ENCODE peak calls at places on chromosomes 16 and 17, in four cellular contexts. One of them, this sample, is unnamed.

GRCh38 chr17:47789611-47790520 is 31.7 kb downstream of the OSBPL7 start:
- DNase-seq in thyroid gland: peak; percentile 50
- DNase-seq in right atrium auricular region: peak; percentile 56
- DNase-seq in heart right ventricle: peak; percentile 56
- DNase-seq in this sample: no peak

GRCh38 chr16:81487301-81487720 is 42.7 kb downstream of the CMIP start:
- DNase-seq in heart right ventricle: no peak
- DNase-seq in right atrium auricular region: no peak
- DNase-seq in thyroid gland: no peak
- DNase-seq in this sample: no peak

GRCh38 chr16:68079616-68080344 is 5.4 kb upstream of the NFATC3 start:
- DNase-seq in right atrium auricular region: no peak
- DNase-seq in heart right ventricle: peak; percentile 80
- DNase-seq in thyroid gland: peak; percentile 45
- DNase-seq in this sample: no peak

GRCh38 chr17:59504821-59505220 is 60.6 kb upstream of the DHX40 start:
- DNase-seq in right atrium auricular region: peak; percentile 52
- DNase-seq in thyroid gland: no peak
- DNase-seq in heart right ventricle: no peak
- DNase-seq in this sample: no peak

GRCh38 chr16:82735176-82735575 is 108.4 kb downstream of the CDH13 start:
- DNase-seq in thyroid gland: peak; percentile 42
- DNase-seq in right atrium auricular region: no peak
- DNase-seq in heart right ventricle: no peak
- DNase-seq in this sample: no peak

GRCh38 chr16:4346205-4346781 is 4.8 kb downstream of the PAM16 start:
- DNase-seq in right atrium auricular region: no peak
- DNase-seq in thyroid gland: no peak
- DNase-seq in heart right ventricle: no peak
- DNase-seq in this sample: no peak

GRCh38 chr16:75389096-75389692 is 44.1 kb downstream of the CFDP1 start:
- DNase-seq in right atrium auricular region: no peak
- DNase-seq in heart right ventricle: no peak
- DNase-seq in thyroid gland: no peak
- DNase-seq in this sample: no peak

GRCh38 chr16:12800751-12801308 is 2.9 kb downstream of the CPPED1 start:
- DNase-seq in thyroid gland: no peak
- DNase-seq in heart right ventricle: no peak
- DNase-seq in right atrium auricular region: no peak
- DNase-seq in this sample: no peak

GRCh38 chr16:57701759-57702371 is 7.3 kb downstream of the DRC7 start:
- DNase-seq in heart right ventricle: no peak
- DNase-seq in right atrium auricular region: no peak
- DNase-seq in thyroid gland: peak; percentile 48
- DNase-seq in this sample: no peak

GRCh38 chr17:40086150-40087044 is 14.0 kb downstream of the NR1D1 start:
- DNase-seq in thyroid gland: peak; percentile 67
- DNase-seq in heart right ventricle: peak; percentile 73
- DNase-seq in right atrium auricular region: no peak
- DNase-seq in this sample: no peak

GRCh38 chr17:39952665-39953470 is 9.9 kb upstream of the GSDMA start:
- DNase-seq in heart right ventricle: peak; percentile 100
- DNase-seq in thyroid gland: peak; percentile 98
- DNase-seq in right atrium auricular region: peak; percentile 96
- DNase-seq in this sample: peak; percentile 79

GRCh38 chr17:70767102-70767701 is 597.9 kb downstream of the KCNJ2 start:
- DNase-seq in heart right ventricle: no peak
- DNase-seq in right atrium auricular region: no peak
- DNase-seq in thyroid gland: no peak
- DNase-seq in this sample: peak; percentile 13

GRCh38 chr16:84421081-84421937 is 53.0 kb downstream of the ATP2C2 start:
- DNase-seq in right atrium auricular region: no peak
- DNase-seq in heart right ventricle: no peak
- DNase-seq in thyroid gland: no peak
- DNase-seq in this sample: no peak

DNA sequence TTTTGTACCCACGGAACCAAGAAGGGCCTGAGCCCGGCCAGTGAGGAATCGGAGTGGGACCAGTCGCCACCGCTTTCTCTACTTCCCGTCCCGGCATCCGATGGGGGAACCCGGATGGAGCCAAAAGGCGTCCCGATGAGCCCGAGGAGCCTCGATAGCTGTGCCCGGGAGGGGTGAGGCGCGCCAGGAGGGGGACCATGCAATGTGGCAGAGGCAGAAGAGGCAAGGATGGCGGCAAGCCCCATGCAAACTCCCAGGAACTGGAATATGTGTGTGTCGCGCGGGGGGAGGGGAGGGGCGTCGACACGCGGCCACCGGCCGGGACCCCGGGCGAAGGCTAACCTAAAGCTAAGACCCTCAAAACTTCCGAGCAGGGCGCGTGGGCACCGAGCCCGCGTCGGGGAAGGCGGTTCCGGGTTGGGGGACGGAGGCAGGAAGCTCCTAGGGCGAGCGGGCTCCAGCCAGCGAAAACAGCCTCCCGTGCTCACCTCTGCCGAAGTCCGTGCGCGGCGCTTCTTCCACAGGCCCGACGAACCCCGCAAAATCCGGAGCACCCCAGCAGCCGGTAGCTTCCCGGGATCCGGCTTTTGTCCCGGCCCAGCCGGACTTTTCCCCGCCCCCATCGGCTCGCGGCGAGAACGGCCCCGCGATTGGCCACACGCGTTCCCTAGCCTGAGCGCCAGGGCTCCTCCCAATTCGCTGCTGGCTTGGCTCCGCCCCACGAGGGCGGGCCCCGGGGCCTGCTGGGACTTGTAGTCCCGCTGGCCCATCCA is at the start of gene ACLY:
- DNase-seq in heart right ventricle: peak; percentile 97
- DNase-seq in right atrium auricular region: peak; percentile 97
- DNase-seq in thyroid gland: peak; percentile 98
- DNase-seq in this sample: peak; percentile 86
- H3K4me3 ChIP-seq in heart right ventricle: peak within 1 kb of the TSS; percentile 85
- H3K4me3 ChIP-seq in right atrium auricular region: peak within 1 kb of the TSS; percentile 96
- H3K4me3 ChIP-seq in thyroid gland: peak within 1 kb of the TSS; percentile 73
- H3K4me3 ChIP-seq in this sample: peak within 1 kb of the TSS; percentile 94

GRCh38 chr16:1073566-1074378 is 1.2 kb downstream of the SSTR5 start:
- DNase-seq in thyroid gland: no peak
- DNase-seq in heart right ventricle: peak; percentile 68
- DNase-seq in right atrium auricular region: no peak
- DNase-seq in this sample: no peak
- TF ChIP-seq CTCF in thyroid gland: no peak
- TF ChIP-seq CTCF in heart right ventricle: no peak
- TF ChIP-seq CTCF in right atrium auricular region: peak; percentile 34
- TF ChIP-seq CTCF in this sample: peak; percentile 33

GRCh38 chr17:65123757-65124675 is 13.2 kb upstream of the RGS9 start:
- DNase-seq in thyroid gland: no peak
- DNase-seq in heart right ventricle: no peak
- DNase-seq in right atrium auricular region: no peak
- DNase-seq in this sample: no peak
- H3K4me3 ChIP-seq in thyroid gland: peak overlapping the region; percentile 71
- H3K4me3 ChIP-seq in heart right ventricle: peak overlapping the region; percentile 72
- H3K4me3 ChIP-seq in right atrium auricular region: peak overlapping the region; percentile 72
- H3K4me3 ChIP-seq in this sample: peak overlapping the region; percentile 78

GRCh38 chr16:50464325-50465290 is 83.6 kb upstream of the NKD1 start:
- DNase-seq in right atrium auricular region: no peak
- DNase-seq in heart right ventricle: no peak
- DNase-seq in thyroid gland: no peak
- DNase-seq in this sample: no peak
- TF ChIP-seq CTCF in right atrium auricular region: no peak
- TF ChIP-seq CTCF in heart right ventricle: no peak
- TF ChIP-seq CTCF in thyroid gland: no peak
- TF ChIP-seq CTCF in this sample: peak; percentile 11

DNA sequence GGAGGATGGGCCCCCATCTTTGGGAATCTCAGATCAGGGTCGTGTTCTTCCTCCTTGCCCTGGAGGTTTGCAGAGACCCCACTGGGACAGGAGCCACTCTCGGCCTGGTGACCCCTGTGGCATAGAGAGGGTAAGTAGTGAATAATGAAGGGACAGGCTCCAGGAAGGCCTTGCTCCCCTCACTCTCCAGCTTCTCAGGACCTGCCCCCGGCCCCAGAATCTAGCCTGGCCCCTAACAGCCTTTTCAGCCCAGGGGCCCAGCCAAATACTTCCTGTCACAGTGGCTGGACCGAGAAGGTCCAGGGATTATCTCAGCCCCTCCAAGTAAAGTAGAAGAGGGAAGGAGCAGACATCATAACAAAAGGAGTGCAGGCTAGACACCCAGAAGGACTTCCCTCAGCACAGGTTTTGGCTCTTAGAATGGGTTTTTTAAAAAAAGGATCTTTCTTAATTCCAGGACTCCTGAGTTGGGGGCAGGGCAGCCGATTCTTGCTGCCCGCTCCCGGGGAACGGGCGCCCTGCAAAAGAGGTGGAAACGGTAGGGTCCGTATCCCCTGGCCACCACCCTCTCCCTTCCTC is 637 bp upstream of the NXPH3 start:
- DNase-seq in right atrium auricular region: no peak
- DNase-seq in thyroid gland: no peak
- DNase-seq in heart right ventricle: no peak
- DNase-seq in this sample: no peak
- H3K4me3 ChIP-seq in right atrium auricular region: peak overlapping the region; percentile 76
- H3K4me3 ChIP-seq in thyroid gland: peak overlapping the region; percentile 59
- H3K4me3 ChIP-seq in heart right ventricle: peak overlapping the region; percentile 74
- H3K4me3 ChIP-seq in this sample: peak overlapping the region; percentile 8

DNA sequence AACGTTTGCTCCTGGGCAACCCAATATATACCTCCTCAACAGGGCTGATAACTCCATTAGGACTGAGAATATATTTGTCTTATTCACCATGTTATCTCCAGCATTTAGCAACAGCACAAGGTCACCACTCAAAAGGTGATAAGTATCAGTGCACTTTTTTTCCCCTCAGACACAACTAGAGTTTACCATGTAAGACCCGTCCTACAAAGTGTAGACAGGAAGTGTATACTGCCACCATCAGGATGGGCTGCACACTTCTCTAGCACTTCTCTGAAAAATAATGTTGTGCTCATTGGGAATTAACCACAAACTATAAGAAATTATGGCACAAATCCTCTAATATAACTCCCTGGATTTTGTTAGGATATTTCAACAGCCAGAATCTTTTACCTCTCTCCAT is 5.7 kb upstream of the VAT1L start:
- DNase-seq in right atrium auricular region: no peak
- DNase-seq in thyroid gland: peak; percentile 23
- DNase-seq in heart right ventricle: no peak
- DNase-seq in this sample: no peak
- TF ChIP-seq CTCF in right atrium auricular region: peak; percentile 44
- TF ChIP-seq CTCF in thyroid gland: peak; percentile 72
- TF ChIP-seq CTCF in heart right ventricle: no peak
- TF ChIP-seq CTCF in this sample: peak; percentile 69

DNA sequence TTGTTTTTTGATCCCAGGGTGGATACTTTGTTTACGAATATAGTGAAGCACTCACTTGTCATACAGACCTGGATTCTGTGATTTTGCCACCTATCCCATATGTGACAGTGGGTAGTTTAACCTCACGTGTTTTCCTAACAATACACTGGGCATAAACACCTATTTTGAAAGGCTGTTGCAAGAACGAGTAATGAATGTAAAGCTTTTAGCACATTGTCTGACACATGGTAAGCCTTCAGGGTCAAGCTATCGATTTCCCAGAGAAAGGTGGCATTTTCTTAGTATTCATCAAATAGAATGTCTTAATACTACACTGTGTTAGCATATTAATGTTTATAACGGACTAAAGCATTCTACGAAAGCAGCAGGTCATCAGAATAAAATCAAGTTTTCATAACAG is 1.9 kb downstream of the CHTF8 start:
- DNase-seq in heart right ventricle: no peak
- DNase-seq in thyroid gland: no peak
- DNase-seq in right atrium auricular region: no peak
- DNase-seq in this sample: no peak
- H3K4me3 ChIP-seq in heart right ventricle: no peak overlapping the region
- H3K4me3 ChIP-seq in thyroid gland: no peak overlapping the region
- H3K4me3 ChIP-seq in right atrium auricular region: no peak overlapping the region
- H3K4me3 ChIP-seq in this sample: no peak overlapping the region

This sample was measured in retinal pigment epithelial cell.